ENCODE peak calls at places on chromosomes 13 and 19, in nine cellular contexts. H is AG09309, K is GM03348, T is nucleus accumbens, A is HFF-Myc, W is PC-3, I is IMR-90, Q is AG10803, L is H4. O is an unnamed sample.

GRCh38 chr19:41431426-41432386 is 4.5 kb upstream of the B3GNT8 start:
- DNase-seq in H (no peak), K (peak; percentile 50), T (no peak), A (no peak), W (no peak), I (peak; percentile 31), Q (peak; percentile 54), L (no peak), O (no peak)

GRCh38 chr13:24202215-24202614 is 41.7 kb downstream of the SPATA13 start:
- DNase-seq in H (no peak), K (no peak), T (no peak), A (no peak), W (no peak), I (no peak), Q (no peak), L (no peak), O (no peak)

GRCh38 chr19:41295506-41295905 is 14.5 kb upstream of the CCDC97 start:
- DNase-seq in H (no peak), K (no peak), T (no peak), A (no peak), W (no peak), I (no peak), Q (no peak), L (no peak), O (no peak)

GRCh38 chr13:27171830-27172494 is 351 bp upstream of the USP12 start:
- DNase-seq in H (peak; percentile 68), K (peak; percentile 98), T (peak; percentile 88), A (no peak), W (peak; percentile 86), I (peak; percentile 90), Q (peak; percentile 92), L (peak; percentile 65), O (peak; percentile 76)

GRCh38 chr13:32423592-32423991 is 4.3 kb downstream of the N4BP2L1 start:
- DNase-seq in H (no peak), K (no peak), T (no peak), A (no peak), W (no peak), I (no peak), Q (no peak), L (no peak), O (no peak)

GRCh38 chr19:53927745-53928144 is 18.7 kb downstream of the CACNG7 start:
- DNase-seq in H (peak; percentile 8), K (peak; percentile 69), T (no peak), A (peak; percentile 43), W (peak; percentile 78), I (peak; percentile 64), Q (peak; percentile 57), L (peak; percentile 75), O (no peak)

GRCh38 chr19:57559008-57559403 is 657 bp downstream of the ZNF550 start:
- DNase-seq in H (no peak), K (peak; percentile 55), T (no peak), A (no peak), W (peak; percentile 30), I (no peak), Q (peak; percentile 10), L (no peak), O (no peak)

GRCh38 chr19:48633148-48634035 is 3.8 kb downstream of the DBP start:
- DNase-seq in H (no peak), K (no peak), T (no peak), A (no peak), W (no peak), I (no peak), Q (no peak), L (no peak), O (no peak)

GRCh38 chr19:10749435-10750384 is 31.8 kb downstream of the DNM2 start:
- DNase-seq in H (no peak), K (no peak), T (no peak), A (no peak), W (no peak), I (no peak), Q (no peak), L (no peak), O (no peak)

GRCh38 chr13:80939581-80939980 is 598.7 kb upstream of the SPRY2 start:
- DNase-seq in H (no peak), K (no peak), T (no peak), A (no peak), W (no peak), I (no peak), Q (no peak), L (no peak), O (no peak)

GRCh38 chr13:79581870-79582315 is 100.9 kb downstream of the NDFIP2 start:
- DNase-seq in H (no peak), K (peak; percentile 25), T (peak; percentile 17), A (peak; percentile 11), W (no peak), I (peak; percentile 3), Q (peak; percentile 54), L (peak; percentile 69), O (peak; percentile 25)

GRCh38 chr13:99322297-99323103 is 15.3 kb upstream of the GPR183 start:
- DNase-seq in H (peak; percentile 61), K (peak; percentile 84), T (no peak), A (no peak), W (peak; percentile 59), I (peak; percentile 89), Q (peak; percentile 83), L (no peak), O (peak; percentile 59)

GRCh38 chr19:12695997-12696365 is 450 bp downstream of the FBXW9 start:
- DNase-seq in H (no peak), K (no peak), T (no peak), A (no peak), W (no peak), I (no peak), Q (no peak), L (no peak), O (no peak)

GRCh38 chr19:7673995-7674667 is 2.8 kb upstream of the MCEMP1 start:
- DNase-seq in H (no peak), K (peak; percentile 91), T (no peak), A (peak; percentile 42), W (peak; percentile 87), I (peak; percentile 45), Q (peak; percentile 63), L (peak; percentile 85), O (no peak)

GRCh38 chr19:51799998-51800848 is 5.3 kb downstream of the FPR3 start:
- DNase-seq in H (no peak), K (no peak), T (no peak), A (no peak), W (no peak), I (peak; percentile 60), Q (no peak), L (peak; percentile 63), O (no peak)

GRCh38 chr13:42116225-42116624 is 67.8 kb downstream of the DGKH start:
- DNase-seq in H (no peak), K (peak; percentile 14), T (no peak), A (no peak), W (no peak), I (no peak), Q (peak; percentile 55), L (no peak), O (no peak)

GRCh38 chr19:8395621-8396082 is 5.5 kb downstream of the RAB11B start:
- DNase-seq in H (no peak), K (no peak), T (no peak), A (no peak), W (no peak), I (no peak), Q (no peak), L (no peak), O (no peak)

GRCh38 chr19:7917292-7918061 is 2.7 kb upstream of the SNAPC2 start:
- DNase-seq in H (no peak), K (peak; percentile 79), T (no peak), A (no peak), W (peak; percentile 75), I (peak; percentile 45), Q (peak; percentile 59), L (no peak), O (no peak)

GRCh38 chr19:46441775-46442332 is 13.1 kb upstream of the PNMA8C start:
- DNase-seq in H (no peak), K (no peak), T (no peak), A (no peak), W (no peak), I (no peak), Q (no peak), L (no peak), O (no peak)